ENCODE peak calls at places on chromosomes 11 and 22, in four cellular contexts. J is body of pancreas, Q is thoracic aorta, O is esophagus squamous epithelium. A is an unnamed sample.

GRCh38 chr11:103888541-103888951 is 147.9 kb upstream of the DDI1 start:
- DNase-seq in O (no peak), Q (no peak), J (no peak), A (no peak)

GRCh38 chr11:58394195-58394594 is 12.5 kb downstream of the OR5B3 start:
- DNase-seq in Q (no peak), J (no peak), O (no peak), A (no peak)

GRCh38 chr11:126914941-126915340 is 85.6 kb downstream of the KIRREL3 start:
- DNase-seq in J (no peak), Q (no peak), O (no peak), A (no peak)

GRCh38 chr11:119497717-119498116 is 74.7 kb upstream of the THY1 start:
- DNase-seq in O (no peak), J (no peak), Q (no peak), A (no peak)

GRCh38 chr11:43504316-43504950 is 145.7 kb downstream of the TTC17 start:
- DNase-seq in J (peak; percentile 23), O (no peak), Q (no peak), A (no peak)

GRCh38 chr11:66728760-66729385 is at the start of gene SPTBN2:
- DNase-seq in J (peak; percentile 25), Q (no peak), O (no peak), A (no peak)

GRCh38 chr11:115170133-115170815 is 333.9 kb downstream of the CADM1 start:
- DNase-seq in J (peak; percentile 45), Q (no peak), O (no peak), A (no peak)

GRCh38 chr11:59463176-59463575 is 6.4 kb downstream of the OR4D6 start:
- DNase-seq in O (no peak), J (no peak), Q (no peak), A (no peak)

GRCh38 chr11:99519095-99519494 is 498.3 kb downstream of the CNTN5 start:
- DNase-seq in J (no peak), O (no peak), Q (no peak), A (no peak)

GRCh38 chr11:12353534-12353933 is 23.8 kb upstream of the PARVA start:
- DNase-seq in J (no peak), O (no peak), Q (no peak), A (no peak)

GRCh38 chr11:9688716-9689511 is 25.0 kb downstream of the SWAP70 start:
- DNase-seq in Q (no peak), O (no peak), J (no peak), A (no peak)

GRCh38 chr11:60984149-60984548 is 12.7 kb downstream of the CD6 start:
- DNase-seq in Q (no peak), J (no peak), O (no peak), A (no peak)

GRCh38 chr22:37544955-37545702 is 15.2 kb upstream of the CDC42EP1 start:
- DNase-seq in J (peak; percentile 92), Q (no peak), O (no peak), A (peak; percentile 87)

GRCh38 chr11:612201-612960 is 3.4 kb downstream of the IRF7 start:
- DNase-seq in J (no peak), Q (no peak), O (no peak), A (no peak)

GRCh38 chr11:1511937-1512496 is 25.4 kb upstream of the MOB2 start:
- DNase-seq in Q (no peak), J (no peak), O (no peak), A (no peak)

GRCh38 chr11:789951-790350 is at the start of gene CEND1:
- DNase-seq in J (no peak), Q (no peak), O (no peak), A (no peak)

GRCh38 chr22:49307071-49307830 is 520.4 kb downstream of the BRD1 start:
- DNase-seq in Q (no peak), O (no peak), J (no peak), A (peak; percentile 40)

GRCh38 chr11:46601129-46601528 is 7.3 kb upstream of the AMBRA1 start:
- DNase-seq in J (no peak), Q (no peak), O (no peak), A (no peak)

GRCh38 chr22:48711669-48712068 is 1116.0 kb downstream of the BRD1 start:
- DNase-seq in J (no peak), O (no peak), Q (no peak), A (no peak)

GRCh38 chr11:12803086-12803826 is 129.0 kb downstream of the TEAD1 start:
- DNase-seq in J (no peak), O (no peak), Q (no peak), A (no peak)

GRCh38 chr11:67640021-67640757 is 626 bp upstream of the TBX10 start:
- DNase-seq in O (no peak), J (peak; percentile 86), Q (no peak), A (no peak)

GRCh38 chr11:31797227-31798056 is 13.7 kb downstream of the PAX6 start:
- DNase-seq in O (no peak), J (no peak), Q (no peak), A (no peak)

DNA sequence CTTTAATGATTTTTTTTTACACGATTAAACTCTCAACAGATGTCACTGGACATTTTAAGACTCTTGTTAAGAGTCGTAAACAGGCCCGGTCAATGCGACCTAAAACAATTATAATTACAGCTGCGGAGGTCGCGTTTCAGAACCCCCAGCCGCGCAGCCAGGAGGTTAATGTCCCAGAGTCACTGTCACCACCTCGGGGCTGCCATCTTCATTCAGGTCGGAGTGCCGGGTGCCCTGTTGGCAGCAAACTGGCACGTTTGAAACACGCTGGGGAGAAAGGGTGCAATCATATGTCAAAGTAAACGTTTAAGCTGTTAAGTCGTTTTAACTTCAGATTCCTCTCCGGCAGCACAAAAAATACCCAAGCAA is 711 bp upstream of the PHF21B start:
- DNase-seq in J (no peak), Q (no peak), O (no peak), A (no peak)
- H3K27ac ChIP-seq in J (no peak overlapping the region), Q (no peak overlapping the region), O (no peak overlapping the region), A (no peak overlapping the region)

GRCh38 chr11:3905080-3905953 is 49.9 kb downstream of the STIM1 start:
- DNase-seq in O (no peak), Q (no peak), J (no peak), A (peak; percentile 38)
- H3K4me3 ChIP-seq in O (no peak overlapping the region), Q (no peak overlapping the region), J (no peak overlapping the region), A (no peak overlapping the region)

GRCh38 chr11:134097146-134097545 is 28.3 kb downstream of the JAM3 start:
- DNase-seq in Q (no peak), O (no peak), J (no peak), A (no peak)

GRCh38 chr11:134101292-134101691 is 32.4 kb downstream of the JAM3 start:
- DNase-seq in J (no peak), Q (no peak), O (no peak), A (no peak)

GRCh38 chr11:134100171-134100570 is 31.3 kb downstream of the JAM3 start:
- DNase-seq in Q (no peak), J (no peak), O (no peak), A (no peak)

GRCh38 chr11:134098566-134099184 is 29.8 kb downstream of the JAM3 start:
- DNase-seq in J (peak; percentile 8), Q (no peak), O (no peak), A (no peak)
- TF ChIP-seq CTCF in J (peak; percentile 29), Q (no peak), O (no peak), A (no peak)

GRCh38 chr11:33043221-33043833 is 4.0 kb downstream of the TCP11L1 start:
- DNase-seq in J (no peak), Q (no peak), O (no peak), A (no peak)
- H3K27ac ChIP-seq in J (no peak overlapping the region), Q (no peak overlapping the region), O (peak overlapping the region; percentile 47), A (no peak overlapping the region)

GRCh38 chr11:130448039-130448415 is 418 bp upstream of the ADAMTS15 start:
- DNase-seq in Q (no peak), O (no peak), J (no peak), A (no peak)
- H3K4me3 ChIP-seq in Q (peak overlapping the region; percentile 77), O (peak overlapping the region; percentile 74), J (no peak overlapping the region), A (peak overlapping the region; percentile 70)

GRCh38 chr22:17888855-17889254 is 114.6 kb upstream of the BID start:
- DNase-seq in J (no peak), Q (no peak), O (no peak), A (no peak)
- TF ChIP-seq CTCF in J (no peak), Q (no peak), O (no peak), A (no peak)

GRCh38 chr22:17371446-17371845 is 2.2 kb downstream of the CECR2 start:
- DNase-seq in O (no peak), J (no peak), Q (no peak), A (no peak)

GRCh38 chr22:17369553-17370035 is 334 bp downstream of the CECR2 start:
- DNase-seq in J (peak; percentile 54), O (no peak), Q (no peak), A (no peak)

GRCh38 chr22:17368727-17369552 is at the start of gene CECR2:
- DNase-seq in J (peak; percentile 67), Q (no peak), O (no peak), A (no peak)

GRCh38 chr22:17370766-17371181 is 1.5 kb downstream of the CECR2 start:
- DNase-seq in Q (no peak), J (no peak), O (no peak), A (no peak)

DNA sequence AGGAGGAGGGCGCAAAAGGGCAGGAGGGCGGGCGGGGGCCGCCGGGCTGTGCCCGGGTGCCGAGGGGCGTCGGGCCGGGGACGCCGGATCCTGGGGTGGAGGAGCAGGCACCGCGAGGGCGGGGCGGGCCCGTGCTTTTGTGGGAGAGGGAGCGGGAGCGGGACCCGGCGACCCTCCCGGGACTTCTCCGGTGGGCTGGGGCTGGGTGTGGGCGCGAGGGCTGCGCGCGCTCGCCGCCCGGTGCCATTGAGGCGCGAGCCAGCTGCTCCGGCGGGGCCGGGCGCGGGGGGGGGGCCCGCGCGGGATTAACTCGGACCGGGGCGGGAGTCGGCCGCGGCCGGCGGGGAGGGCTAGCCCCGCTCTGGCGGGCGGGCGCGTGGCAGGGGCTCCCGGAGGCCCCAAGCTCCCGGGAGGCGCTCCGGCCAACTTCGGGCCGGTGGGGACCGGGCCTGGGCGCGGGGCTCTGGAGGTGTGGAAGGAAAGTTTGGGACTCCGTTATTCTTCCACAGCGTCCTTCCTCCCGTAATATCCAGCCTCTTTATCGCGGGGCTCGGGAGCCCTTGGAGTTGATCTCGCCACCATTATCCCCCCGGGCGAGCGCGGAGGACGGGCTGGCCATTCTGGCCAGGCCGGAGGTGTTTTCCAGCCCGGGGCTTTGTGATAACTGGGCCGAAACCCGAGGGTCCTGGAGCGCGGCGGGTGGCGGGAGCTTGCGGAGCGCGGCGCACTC is 941 bp downstream of the CECR2 start:
- DNase-seq in O (no peak), J (peak; percentile 39), Q (no peak), A (no peak)
- H3K27ac ChIP-seq in O (peak overlapping the region; percentile 48), J (peak overlapping the region; percentile 53), Q (no peak overlapping the region), A (no peak overlapping the region)

GRCh38 chr22:27730649-27731433 is 70.7 kb downstream of the MN1 start:
- DNase-seq in Q (no peak), O (no peak), J (no peak), A (peak; percentile 54)
- H3K4me3 ChIP-seq in Q (no peak overlapping the region), O (no peak overlapping the region), J (no peak overlapping the region), A (no peak overlapping the region)

A was measured in tibial artery.